ENCODE peak calls at places on chromosome 19, in four cellular contexts. Z, S, H and D are unnamed samples.

GRCh38 chr19:10708261-10708660 is 7.0 kb downstream of the QTRT1 start:
- DNase-seq in Z (no peak), S (no peak), H (no peak), D (no peak)

GRCh38 chr19:29775575-29775900 is 36.3 kb upstream of the CCNE1 start:
- DNase-seq in S (no peak), H (no peak), Z (no peak), D (no peak)

GRCh38 chr19:43765109-43765876 is 10.5 kb upstream of the SMG9 start:
- DNase-seq in Z (peak; percentile 99), H (peak; percentile 66), S (no peak), D (no peak)

GRCh38 chr19:8396563-8397203 is 6.5 kb downstream of the RAB11B start:
- DNase-seq in Z (peak; percentile 46), H (peak; percentile 64), S (peak; percentile 61), D (peak; percentile 66)

GRCh38 chr19:15161028-15161984 is 39.5 kb downstream of the NOTCH3 start:
- DNase-seq in S (no peak), Z (peak; percentile 49), H (no peak), D (no peak)

GRCh38 chr19:46077815-46078167 is 37.0 kb upstream of the IGFL4 start:
- DNase-seq in S (no peak), H (no peak), Z (no peak), D (no peak)

GRCh38 chr19:34325181-34325580 is 39.8 kb upstream of the GPI start:
- DNase-seq in H (no peak), S (no peak), Z (no peak), D (no peak)

GRCh38 chr19:18274303-18274775 is at the start of gene IQCN:
- DNase-seq in Z (peak; percentile 39), S (no peak), H (no peak), D (peak; percentile 79)

GRCh38 chr19:27689734-27690241 is 1523.2 kb downstream of the UQCRFS1 start:
- DNase-seq in S (no peak), Z (no peak), H (no peak), D (no peak)

GRCh38 chr19:31274964-31275319 is 74.3 kb downstream of the TSHZ3 start:
- DNase-seq in S (no peak), H (no peak), Z (no peak), D (no peak)

GRCh38 chr19:55179570-55180484 is at the start of gene SYT5:
- DNase-seq in Z (no peak), H (peak; percentile 53), S (no peak), D (no peak)